ENCODE peak calls at places on chromosomes 12 and 14, in eight cellular contexts. M is stimulated activated CD4-positive, alpha-beta T cell treated with anti-CD3 and anti-CD28 coated beads, Interleukin-4, amount 100 ng/mL, for 24 hours; A is A172; O is transverse colon; L is posterior vena cava; G is neural progenitor cell; K is NCI-H748 treated with DMSO at 0.1 percent for 48 hours; Z is naive thymus-derived CD4-positive, alpha-beta T cell. V is an unnamed sample.

GRCh38 chr14:74474376-74474775 is 18.7 kb downstream of the NPC2 start:
- DNase-seq in G (no peak), M (no peak), O (no peak), L (no peak), Z (no peak), A (no peak), K (no peak), V (no peak)

GRCh38 chr14:71686677-71687076 is 245.6 kb upstream of the RGS6 start:
- DNase-seq in A (no peak), M (no peak), Z (no peak), G (no peak), L (no peak), O (no peak), K (no peak), V (no peak)

GRCh38 chr14:68578597-68578996 is 214.3 kb downstream of the ZFP36L1 start:
- DNase-seq in L (no peak), K (no peak), M (no peak), Z (no peak), O (no peak), A (no peak), G (no peak), V (no peak)

GRCh38 chr14:64279719-64280668 is 14.2 kb downstream of the ESR2 start:
- DNase-seq in Z (no peak), M (peak; percentile 40), L (no peak), A (peak; percentile 42), K (no peak), O (no peak), G (no peak), V (peak; percentile 92)

GRCh38 chr14:84390010-84390409 is 1139.9 kb upstream of the FLRT2 start:
- DNase-seq in G (no peak), M (no peak), O (no peak), L (no peak), Z (no peak), K (no peak), A (no peak), V (no peak)

GRCh38 chr14:58299665-58300202 is 1.4 kb downstream of the ARID4A start:
- DNase-seq in Z (no peak), O (no peak), L (no peak), G (peak; percentile 48), K (no peak), A (no peak), M (peak; percentile 17), V (peak; percentile 43)

GRCh38 chr12:125890983-125891382 is 825.7 kb downstream of the AACS start:
- DNase-seq in Z (no peak), G (peak; percentile 24), A (peak; percentile 4), K (no peak), O (no peak), L (no peak), M (no peak), V (no peak)

GRCh38 chr14:29166507-29166906 is 399.9 kb downstream of the FOXG1 start:
- DNase-seq in K (no peak), L (no peak), G (no peak), M (no peak), A (no peak), Z (no peak), O (no peak), V (no peak)

GRCh38 chr14:68843471-68844209 is 50.8 kb upstream of the ZFP36L1 start:
- DNase-seq in K (peak; percentile 51), A (peak; percentile 40), O (peak; percentile 83), G (peak; percentile 77), L (peak; percentile 95), Z (peak; percentile 54), M (peak; percentile 81), V (peak; percentile 74)

GRCh38 chr12:10722905-10723866 is at the start of gene YBX3:
- DNase-seq in G (peak; percentile 83), O (peak; percentile 88), K (no peak), A (peak; percentile 43), Z (peak; percentile 34), M (peak; percentile 30), L (peak; percentile 97), V (peak; percentile 87)

GRCh38 chr12:131677699-131678098 is 33.2 kb upstream of the SFSWAP start:
- DNase-seq in M (no peak), A (no peak), Z (no peak), L (no peak), O (no peak), K (no peak), G (no peak), V (no peak)

GRCh38 chr12:54033980-54034783 is 1.3 kb downstream of the HOXC5 start:
- DNase-seq in K (no peak), G (no peak), A (no peak), M (no peak), Z (no peak), L (no peak), O (no peak), V (no peak)

V was measured in OCI-M1.